ENCODE peak calls at places on chromosomes 7 and 10, in nine cellular contexts. One of them, this sample, is unnamed.

GRCh38 chr7:17307558-17307957 is 9.1 kb downstream of the AHR start:
- DNase-seq in HS-5: no peak
- DNase-seq in HT1080: no peak
- DNase-seq in NCI-H2081: no peak
- DNase-seq in NCI-H1417: no peak
- DNase-seq in GOT3: no peak
- DNase-seq in central memory CD4-positive, alpha-beta T cell: no peak
- DNase-seq in activated naive CD8-positive, alpha-beta T cell treated with anti-CD3 and anti-CD28 coated beads for 36 hours: no peak
- DNase-seq in GM12878: no peak
- DNase-seq in this sample: no peak

GRCh38 chr7:2947381-2947780 is 96.3 kb downstream of the CARD11 start:
- DNase-seq in GOT3: no peak
- DNase-seq in NCI-H1417: no peak
- DNase-seq in activated naive CD8-positive, alpha-beta T cell treated with anti-CD3 and anti-CD28 coated beads for 36 hours: no peak
- DNase-seq in HS-5: no peak
- DNase-seq in HT1080: no peak
- DNase-seq in NCI-H2081: no peak
- DNase-seq in GM12878: no peak
- DNase-seq in central memory CD4-positive, alpha-beta T cell: no peak
- DNase-seq in this sample: peak

GRCh38 chr7:17939111-17939669 is 1.1 kb downstream of the SNX13 start:
- DNase-seq in NCI-H1417: no peak
- DNase-seq in central memory CD4-positive, alpha-beta T cell: peak
- DNase-seq in HS-5: peak
- DNase-seq in GOT3: no peak
- DNase-seq in activated naive CD8-positive, alpha-beta T cell treated with anti-CD3 and anti-CD28 coated beads for 36 hours: no peak
- DNase-seq in NCI-H2081: peak
- DNase-seq in HT1080: peak
- DNase-seq in GM12878: no peak
- DNase-seq in this sample: no peak

GRCh38 chr10:48811461-48811860 is 126.8 kb downstream of the WDFY4 start:
- DNase-seq in central memory CD4-positive, alpha-beta T cell: no peak
- DNase-seq in GOT3: no peak
- DNase-seq in NCI-H2081: no peak
- DNase-seq in HS-5: no peak
- DNase-seq in NCI-H1417: no peak
- DNase-seq in activated naive CD8-positive, alpha-beta T cell treated with anti-CD3 and anti-CD28 coated beads for 36 hours: no peak
- DNase-seq in GM12878: no peak
- DNase-seq in HT1080: peak
- DNase-seq in this sample: no peak

GRCh38 chr10:86795353-86795752 is 38.9 kb downstream of the BMPR1A start:
- DNase-seq in activated naive CD8-positive, alpha-beta T cell treated with anti-CD3 and anti-CD28 coated beads for 36 hours: no peak
- DNase-seq in central memory CD4-positive, alpha-beta T cell: no peak
- DNase-seq in NCI-H1417: no peak
- DNase-seq in GOT3: no peak
- DNase-seq in HT1080: peak
- DNase-seq in GM12878: no peak
- DNase-seq in NCI-H2081: no peak
- DNase-seq in HS-5: peak
- DNase-seq in this sample: no peak

GRCh38 chr7:21261627-21262564 is 166.0 kb upstream of the SP4 start:
- DNase-seq in GOT3: no peak
- DNase-seq in activated naive CD8-positive, alpha-beta T cell treated with anti-CD3 and anti-CD28 coated beads for 36 hours: peak
- DNase-seq in NCI-H1417: peak
- DNase-seq in HS-5: peak
- DNase-seq in HT1080: peak
- DNase-seq in central memory CD4-positive, alpha-beta T cell: peak
- DNase-seq in NCI-H2081: peak
- DNase-seq in GM12878: peak
- DNase-seq in this sample: peak

GRCh38 chr7:58316-58715 is 134.1 kb upstream of the FAM20C start:
- DNase-seq in NCI-H2081: no peak
- DNase-seq in HS-5: no peak
- DNase-seq in GOT3: no peak
- DNase-seq in NCI-H1417: no peak
- DNase-seq in GM12878: no peak
- DNase-seq in activated naive CD8-positive, alpha-beta T cell treated with anti-CD3 and anti-CD28 coated beads for 36 hours: no peak
- DNase-seq in central memory CD4-positive, alpha-beta T cell: no peak
- DNase-seq in HT1080: no peak
- DNase-seq in this sample: no peak

GRCh38 chr7:2692543-2692942 is 4.5 kb downstream of the AMZ1 start:
- DNase-seq in NCI-H1417: no peak
- DNase-seq in GM12878: no peak
- DNase-seq in activated naive CD8-positive, alpha-beta T cell treated with anti-CD3 and anti-CD28 coated beads for 36 hours: no peak
- DNase-seq in NCI-H2081: no peak
- DNase-seq in central memory CD4-positive, alpha-beta T cell: no peak
- DNase-seq in HS-5: no peak
- DNase-seq in GOT3: no peak
- DNase-seq in HT1080: no peak
- DNase-seq in this sample: no peak

GRCh38 chr7:140691368-140692045 is 5.0 kb upstream of the NDUFB2 start:
- DNase-seq in NCI-H1417: no peak
- DNase-seq in HT1080: no peak
- DNase-seq in GOT3: no peak
- DNase-seq in activated naive CD8-positive, alpha-beta T cell treated with anti-CD3 and anti-CD28 coated beads for 36 hours: no peak
- DNase-seq in NCI-H2081: no peak
- DNase-seq in HS-5: no peak
- DNase-seq in central memory CD4-positive, alpha-beta T cell: no peak
- DNase-seq in GM12878: no peak
- DNase-seq in this sample: no peak

GRCh38 chr7:138324905-138325304 is 135.2 kb upstream of the TRIM24 start:
- DNase-seq in activated naive CD8-positive, alpha-beta T cell treated with anti-CD3 and anti-CD28 coated beads for 36 hours: no peak
- DNase-seq in GM12878: no peak
- DNase-seq in HS-5: no peak
- DNase-seq in NCI-H1417: no peak
- DNase-seq in HT1080: no peak
- DNase-seq in NCI-H2081: no peak
- DNase-seq in central memory CD4-positive, alpha-beta T cell: no peak
- DNase-seq in GOT3: no peak
- DNase-seq in this sample: no peak

GRCh38 chr7:100493476-100494264 is 9.9 kb downstream of the NYAP1 start:
- DNase-seq in NCI-H1417: no peak
- DNase-seq in activated naive CD8-positive, alpha-beta T cell treated with anti-CD3 and anti-CD28 coated beads for 36 hours: peak
- DNase-seq in central memory CD4-positive, alpha-beta T cell: peak
- DNase-seq in GOT3: no peak
- DNase-seq in HS-5: no peak
- DNase-seq in GM12878: no peak
- DNase-seq in HT1080: no peak
- DNase-seq in NCI-H2081: no peak
- DNase-seq in this sample: peak

GRCh38 chr7:107891619-107892366 is 810 bp downstream of the DLD start:
- DNase-seq in central memory CD4-positive, alpha-beta T cell: peak
- DNase-seq in HS-5: no peak
- DNase-seq in GM12878: no peak
- DNase-seq in activated naive CD8-positive, alpha-beta T cell treated with anti-CD3 and anti-CD28 coated beads for 36 hours: no peak
- DNase-seq in NCI-H1417: no peak
- DNase-seq in NCI-H2081: no peak
- DNase-seq in HT1080: no peak
- DNase-seq in GOT3: no peak
- DNase-seq in this sample: no peak

GRCh38 chr7:104548861-104549260 is 220.5 kb downstream of the LHFPL3 start:
- DNase-seq in central memory CD4-positive, alpha-beta T cell: no peak
- DNase-seq in GM12878: no peak
- DNase-seq in activated naive CD8-positive, alpha-beta T cell treated with anti-CD3 and anti-CD28 coated beads for 36 hours: no peak
- DNase-seq in GOT3: no peak
- DNase-seq in HT1080: peak
- DNase-seq in NCI-H1417: no peak
- DNase-seq in NCI-H2081: no peak
- DNase-seq in HS-5: no peak
- DNase-seq in this sample: no peak

GRCh38 chr10:50620899-50621298 is 2.9 kb downstream of the SGMS1 start:
- DNase-seq in NCI-H1417: no peak
- DNase-seq in NCI-H2081: no peak
- DNase-seq in HT1080: no peak
- DNase-seq in central memory CD4-positive, alpha-beta T cell: no peak
- DNase-seq in HS-5: no peak
- DNase-seq in activated naive CD8-positive, alpha-beta T cell treated with anti-CD3 and anti-CD28 coated beads for 36 hours: no peak
- DNase-seq in GM12878: no peak
- DNase-seq in GOT3: no peak
- DNase-seq in this sample: no peak

GRCh38 chr10:71468363-71469094 is 71.8 kb downstream of the CDH23 start:
- DNase-seq in central memory CD4-positive, alpha-beta T cell: no peak
- DNase-seq in GM12878: no peak
- DNase-seq in HT1080: no peak
- DNase-seq in GOT3: no peak
- DNase-seq in NCI-H2081: no peak
- DNase-seq in NCI-H1417: no peak
- DNase-seq in activated naive CD8-positive, alpha-beta T cell treated with anti-CD3 and anti-CD28 coated beads for 36 hours: no peak
- DNase-seq in HS-5: no peak
- DNase-seq in this sample: no peak

GRCh38 chr10:132522521-132523411 is 14.8 kb upstream of the INPP5A start:
- DNase-seq in NCI-H1417: no peak
- DNase-seq in NCI-H2081: no peak
- DNase-seq in GM12878: no peak
- DNase-seq in activated naive CD8-positive, alpha-beta T cell treated with anti-CD3 and anti-CD28 coated beads for 36 hours: no peak
- DNase-seq in central memory CD4-positive, alpha-beta T cell: no peak
- DNase-seq in HS-5: no peak
- DNase-seq in HT1080: no peak
- DNase-seq in GOT3: no peak
- DNase-seq in this sample: no peak

GRCh38 chr10:98212204-98212603 is 55.8 kb downstream of the LOXL4 start:
- DNase-seq in NCI-H2081: no peak
- DNase-seq in HT1080: no peak
- DNase-seq in GM12878: no peak
- DNase-seq in GOT3: no peak
- DNase-seq in activated naive CD8-positive, alpha-beta T cell treated with anti-CD3 and anti-CD28 coated beads for 36 hours: no peak
- DNase-seq in central memory CD4-positive, alpha-beta T cell: no peak
- DNase-seq in HS-5: no peak
- DNase-seq in NCI-H1417: no peak
- DNase-seq in this sample: no peak

GRCh38 chr7:22921386-22922086 is 92.4 kb downstream of the HYCC1 start:
- DNase-seq in NCI-H2081: no peak
- DNase-seq in GM12878: no peak
- DNase-seq in HS-5: no peak
- DNase-seq in GOT3: no peak
- DNase-seq in HT1080: no peak
- DNase-seq in central memory CD4-positive, alpha-beta T cell: no peak
- DNase-seq in NCI-H1417: no peak
- DNase-seq in activated naive CD8-positive, alpha-beta T cell treated with anti-CD3 and anti-CD28 coated beads for 36 hours: no peak
- DNase-seq in this sample: no peak

GRCh38 chr10:69936091-69936490 is 116.6 kb upstream of the MACROH2A2 start:
- DNase-seq in NCI-H1417: no peak
- DNase-seq in activated naive CD8-positive, alpha-beta T cell treated with anti-CD3 and anti-CD28 coated beads for 36 hours: no peak
- DNase-seq in GM12878: no peak
- DNase-seq in GOT3: no peak
- DNase-seq in central memory CD4-positive, alpha-beta T cell: no peak
- DNase-seq in HT1080: no peak
- DNase-seq in NCI-H2081: no peak
- DNase-seq in HS-5: no peak
- DNase-seq in this sample: no peak

GRCh38 chr10:122112625-122113160 is 123.7 kb downstream of the TACC2 start:
- DNase-seq in activated naive CD8-positive, alpha-beta T cell treated with anti-CD3 and anti-CD28 coated beads for 36 hours: peak
- DNase-seq in HS-5: no peak
- DNase-seq in GM12878: no peak
- DNase-seq in NCI-H1417: no peak
- DNase-seq in NCI-H2081: no peak
- DNase-seq in central memory CD4-positive, alpha-beta T cell: no peak
- DNase-seq in HT1080: peak
- DNase-seq in GOT3: peak
- DNase-seq in this sample: no peak

GRCh38 chr10:80771902-80772555 is 234.3 kb downstream of the SH2D4B start:
- DNase-seq in GM12878: no peak
- DNase-seq in HS-5: no peak
- DNase-seq in activated naive CD8-positive, alpha-beta T cell treated with anti-CD3 and anti-CD28 coated beads for 36 hours: no peak
- DNase-seq in HT1080: no peak
- DNase-seq in NCI-H2081: no peak
- DNase-seq in central memory CD4-positive, alpha-beta T cell: no peak
- DNase-seq in GOT3: no peak
- DNase-seq in NCI-H1417: no peak
- DNase-seq in this sample: no peak

GRCh38 chr7:7017707-7018265 is 164.6 kb upstream of the C1GALT1 start:
- DNase-seq in activated naive CD8-positive, alpha-beta T cell treated with anti-CD3 and anti-CD28 coated beads for 36 hours: no peak
- DNase-seq in GOT3: no peak
- DNase-seq in central memory CD4-positive, alpha-beta T cell: no peak
- DNase-seq in HT1080: no peak
- DNase-seq in HS-5: no peak
- DNase-seq in GM12878: no peak
- DNase-seq in NCI-H2081: no peak
- DNase-seq in NCI-H1417: no peak
- DNase-seq in this sample: no peak

GRCh38 chr10:47366731-47367460 is 17.2 kb downstream of the ZNF488 start:
- DNase-seq in NCI-H1417: no peak
- DNase-seq in GM12878: no peak
- DNase-seq in HS-5: no peak
- DNase-seq in NCI-H2081: no peak
- DNase-seq in central memory CD4-positive, alpha-beta T cell: no peak
- DNase-seq in GOT3: no peak
- DNase-seq in activated naive CD8-positive, alpha-beta T cell treated with anti-CD3 and anti-CD28 coated beads for 36 hours: no peak
- DNase-seq in HT1080: no peak
- DNase-seq in this sample: no peak

GRCh38 chr7:158782638-158783490 is 46.4 kb downstream of the ESYT2 start:
- DNase-seq in NCI-H2081: no peak
- DNase-seq in HT1080: peak
- DNase-seq in GOT3: no peak
- DNase-seq in GM12878: no peak
- DNase-seq in central memory CD4-positive, alpha-beta T cell: no peak
- DNase-seq in NCI-H1417: peak
- DNase-seq in HS-5: no peak
- DNase-seq in activated naive CD8-positive, alpha-beta T cell treated with anti-CD3 and anti-CD28 coated beads for 36 hours: peak
- DNase-seq in this sample: no peak

GRCh38 chr7:52233248-52233647 is 802.2 kb upstream of the POM121L12 start:
- DNase-seq in activated naive CD8-positive, alpha-beta T cell treated with anti-CD3 and anti-CD28 coated beads for 36 hours: no peak
- DNase-seq in NCI-H1417: no peak
- DNase-seq in HS-5: no peak
- DNase-seq in GOT3: no peak
- DNase-seq in GM12878: no peak
- DNase-seq in central memory CD4-positive, alpha-beta T cell: no peak
- DNase-seq in NCI-H2081: no peak
- DNase-seq in HT1080: no peak
- DNase-seq in this sample: no peak

GRCh38 chr10:17046989-17047388 is 82.6 kb downstream of the CUBN start:
- DNase-seq in NCI-H1417: no peak
- DNase-seq in GM12878: no peak
- DNase-seq in GOT3: no peak
- DNase-seq in HS-5: no peak
- DNase-seq in NCI-H2081: no peak
- DNase-seq in HT1080: no peak
- DNase-seq in activated naive CD8-positive, alpha-beta T cell treated with anti-CD3 and anti-CD28 coated beads for 36 hours: no peak
- DNase-seq in central memory CD4-positive, alpha-beta T cell: no peak
- DNase-seq in this sample: no peak

GRCh38 chr10:62709200-62709599 is 95.3 kb upstream of the ADO start:
- DNase-seq in HT1080: no peak
- DNase-seq in HS-5: no peak
- DNase-seq in GM12878: no peak
- DNase-seq in NCI-H1417: no peak
- DNase-seq in NCI-H2081: no peak
- DNase-seq in GOT3: no peak
- DNase-seq in activated naive CD8-positive, alpha-beta T cell treated with anti-CD3 and anti-CD28 coated beads for 36 hours: no peak
- DNase-seq in central memory CD4-positive, alpha-beta T cell: no peak
- DNase-seq in this sample: no peak

GRCh38 chr10:84352251-84352842 is 24.0 kb downstream of the CCSER2 start:
- DNase-seq in GOT3: no peak
- DNase-seq in HS-5: no peak
- DNase-seq in HT1080: peak
- DNase-seq in GM12878: no peak
- DNase-seq in NCI-H2081: no peak
- DNase-seq in activated naive CD8-positive, alpha-beta T cell treated with anti-CD3 and anti-CD28 coated beads for 36 hours: peak
- DNase-seq in NCI-H1417: peak
- DNase-seq in central memory CD4-positive, alpha-beta T cell: peak
- DNase-seq in this sample: peak

GRCh38 chr7:24580283-24580946 is 7.2 kb downstream of the PALS2 start:
- DNase-seq in central memory CD4-positive, alpha-beta T cell: no peak
- DNase-seq in GM12878: no peak
- DNase-seq in HT1080: no peak
- DNase-seq in NCI-H1417: peak
- DNase-seq in NCI-H2081: no peak
- DNase-seq in activated naive CD8-positive, alpha-beta T cell treated with anti-CD3 and anti-CD28 coated beads for 36 hours: no peak
- DNase-seq in HS-5: no peak
- DNase-seq in GOT3: no peak
- DNase-seq in this sample: no peak

GRCh38 chr7:36312915-36313334 is 76.7 kb upstream of the ANLN start:
- DNase-seq in NCI-H1417: no peak
- DNase-seq in activated naive CD8-positive, alpha-beta T cell treated with anti-CD3 and anti-CD28 coated beads for 36 hours: no peak
- DNase-seq in central memory CD4-positive, alpha-beta T cell: no peak
- DNase-seq in GOT3: no peak
- DNase-seq in NCI-H2081: no peak
- DNase-seq in HT1080: no peak
- DNase-seq in GM12878: no peak
- DNase-seq in HS-5: no peak
- DNase-seq in this sample: no peak